ENCODE peak calls at places on chromosome 22, in nine cellular contexts. K, S, P, G, V, T, C, Z and H are unnamed samples.

GRCh38 chr22:47994899-47995573 is 1232.6 kb downstream of the TBC1D22A start:
- DNase-seq in K (no peak), S (no peak), P (no peak), G (no peak), V (no peak), T (no peak), C (no peak), Z (no peak), H (no peak)

GRCh38 chr22:35314161-35314942 is 14.7 kb downstream of the TOM1 start:
- DNase-seq in K (no peak), S (no peak), P (no peak), G (no peak), V (no peak), T (no peak), C (peak), Z (no peak), H (no peak)

GRCh38 chr22:50136431-50137047 is 34.0 kb upstream of the PANX2 start:
- DNase-seq in K (no peak), S (no peak), P (no peak), G (no peak), V (no peak), T (no peak), C (no peak), Z (no peak), H (no peak)

GRCh38 chr22:45254789-45255261 is 14.1 kb upstream of the KIAA0930 start:
- DNase-seq in K (peak), S (no peak), P (no peak), G (no peak), V (no peak), T (no peak), C (no peak), Z (no peak), H (no peak)

GRCh38 chr22:50304528-50305392 is 2.7 kb downstream of the PLXNB2 start:
- DNase-seq in K (no peak), S (peak), P (no peak), G (no peak), V (no peak), T (no peak), C (no peak), Z (no peak), H (no peak)

GRCh38 chr22:16973591-16974297 is 34.3 kb downstream of the GAB4 start:
- DNase-seq in K (no peak), S (no peak), P (no peak), G (no peak), V (no peak), T (no peak), C (no peak), Z (no peak), H (no peak)

GRCh38 chr22:39122772-39123470 is 25.9 kb downstream of the APOBEC3H start:
- DNase-seq in K (peak), S (no peak), P (no peak), G (no peak), V (no peak), T (no peak), C (no peak), Z (no peak), H (no peak)

GRCh38 chr22:33577862-33578411 is 342.3 kb downstream of the LARGE1 start:
- DNase-seq in K (no peak), S (no peak), P (no peak), G (no peak), V (no peak), T (no peak), C (peak), Z (no peak), H (no peak)

GRCh38 chr22:17773606-17774205 is 563 bp downstream of the BID start:
- DNase-seq in K (peak), S (peak), P (peak), G (peak), V (peak), T (peak), C (peak), Z (no peak), H (no peak)

GRCh38 chr22:44479662-44480061 is 18.4 kb downstream of the RTL6 start:
- DNase-seq in K (no peak), S (no peak), P (no peak), G (no peak), V (no peak), T (no peak), C (no peak), Z (no peak), H (no peak)

GRCh38 chr22:50302041-50302541 is 5.4 kb downstream of the PLXNB2 start:
- DNase-seq in K (no peak), S (no peak), P (no peak), G (peak), V (no peak), T (no peak), C (no peak), Z (no peak), H (no peak)

GRCh38 chr22:31754813-31755212 is 994 bp downstream of the DEPDC5 start:
- DNase-seq in K (no peak), S (no peak), P (no peak), G (no peak), V (no peak), T (no peak), C (no peak), Z (no peak), H (no peak)

GRCh38 chr22:38153821-38154562 is 27.6 kb downstream of the PLA2G6 start:
- DNase-seq in K (no peak), S (no peak), P (no peak), G (no peak), V (no peak), T (no peak), C (no peak), Z (no peak), H (no peak)

GRCh38 chr22:27510024-27510423 is 291.5 kb downstream of the MN1 start:
- DNase-seq in K (no peak), S (no peak), P (no peak), G (no peak), V (no peak), T (no peak), C (no peak), Z (no peak), H (no peak)

GRCh38 chr22:49764151-49764581 is 63.5 kb downstream of the BRD1 start:
- DNase-seq in K (no peak), S (no peak), P (no peak), G (no peak), V (no peak), T (peak), C (no peak), Z (no peak), H (no peak)

GRCh38 chr22:49723478-49724029 is 104.1 kb downstream of the BRD1 start:
- DNase-seq in K (no peak), S (no peak), P (no peak), G (no peak), V (no peak), T (no peak), C (no peak), Z (no peak), H (no peak)

GRCh38 chr22:45424241-45424731 is 10.8 kb downstream of the RIBC2 start:
- DNase-seq in K (no peak), S (no peak), P (no peak), G (no peak), V (no peak), T (no peak), C (no peak), Z (no peak), H (no peak)

GRCh38 chr22:44331881-44332714 is 19.3 kb upstream of the SHISAL1 start:
- DNase-seq in K (no peak), S (no peak), P (peak), G (peak), V (peak), T (no peak), C (no peak), Z (no peak), H (no peak)

GRCh38 chr22:27108425-27109114 is 451.2 kb downstream of the MIAT start:
- DNase-seq in K (no peak), S (no peak), P (no peak), G (no peak), V (peak), T (no peak), C (peak), Z (no peak), H (no peak)

GRCh38 chr22:45096256-45096907 is 67.3 kb upstream of the NUP50 start:
- DNase-seq in K (peak), S (peak), P (peak), G (peak), V (peak), T (peak), C (peak), Z (no peak), H (no peak)

GRCh38 chr22:47549741-47550340 is 787.4 kb downstream of the TBC1D22A start:
- DNase-seq in K (no peak), S (no peak), P (no peak), G (no peak), V (no peak), T (no peak), C (no peak), Z (no peak), H (no peak)

GRCh38 chr22:45511847-45512261 is 9.2 kb downstream of the FBLN1 start:
- DNase-seq in K (no peak), S (no peak), P (no peak), G (peak), V (peak), T (no peak), C (peak), Z (peak), H (peak)

DNA sequence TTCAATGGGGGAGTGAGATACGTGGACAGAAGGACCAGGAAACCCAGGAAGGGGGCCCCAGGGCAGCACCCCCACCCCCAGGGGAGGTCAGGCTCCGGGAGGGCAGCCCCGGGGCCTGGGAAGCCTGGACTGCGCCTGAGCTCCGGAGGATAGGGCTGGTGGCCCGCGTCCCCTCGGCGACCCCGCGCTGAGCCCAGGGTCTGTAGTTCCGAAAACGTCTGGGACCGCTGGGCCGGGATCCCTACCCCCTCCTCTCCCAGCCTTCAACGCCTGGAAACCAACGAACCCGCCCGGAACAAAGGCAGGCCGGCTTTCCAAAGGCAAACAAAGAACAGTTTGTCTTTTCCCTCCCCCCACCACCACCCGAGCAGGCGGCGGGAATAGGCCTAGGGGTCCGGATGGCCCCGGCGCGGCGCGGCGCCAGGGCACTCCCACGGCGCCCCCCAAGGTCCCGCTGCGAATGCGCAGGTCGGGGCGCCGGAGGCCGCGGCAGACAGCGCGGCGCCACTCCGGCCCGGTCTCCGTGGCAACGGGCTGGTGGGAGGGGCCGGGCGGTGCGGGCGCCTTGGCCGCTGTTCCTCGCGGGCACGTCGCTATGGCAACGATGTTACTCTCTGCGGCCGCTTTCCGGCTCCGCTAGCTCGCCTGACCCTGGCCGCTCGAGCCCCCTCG is 58.5 kb downstream of the IGLL1 start:
- DNase-seq in K (peak), S (peak), P (peak), G (peak), V (peak), T (peak), C (peak), Z (peak), H (peak)
- TF ChIP-seq CTCF in K (no peak), S (peak), P (peak), G (peak), V (no peak), T (peak), C (no peak), Z (no peak), H (no peak)

GRCh38 chr22:30445438-30445936 is 19.9 kb downstream of the MTFP1 start:
- DNase-seq in K (no peak), S (no peak), P (no peak), G (peak), V (no peak), T (no peak), C (no peak), Z (no peak), H (no peak)
- TF ChIP-seq CTCF in K (no peak), S (peak), P (no peak), G (no peak), V (no peak), T (peak), C (no peak), Z (no peak), H (no peak)

DNA sequence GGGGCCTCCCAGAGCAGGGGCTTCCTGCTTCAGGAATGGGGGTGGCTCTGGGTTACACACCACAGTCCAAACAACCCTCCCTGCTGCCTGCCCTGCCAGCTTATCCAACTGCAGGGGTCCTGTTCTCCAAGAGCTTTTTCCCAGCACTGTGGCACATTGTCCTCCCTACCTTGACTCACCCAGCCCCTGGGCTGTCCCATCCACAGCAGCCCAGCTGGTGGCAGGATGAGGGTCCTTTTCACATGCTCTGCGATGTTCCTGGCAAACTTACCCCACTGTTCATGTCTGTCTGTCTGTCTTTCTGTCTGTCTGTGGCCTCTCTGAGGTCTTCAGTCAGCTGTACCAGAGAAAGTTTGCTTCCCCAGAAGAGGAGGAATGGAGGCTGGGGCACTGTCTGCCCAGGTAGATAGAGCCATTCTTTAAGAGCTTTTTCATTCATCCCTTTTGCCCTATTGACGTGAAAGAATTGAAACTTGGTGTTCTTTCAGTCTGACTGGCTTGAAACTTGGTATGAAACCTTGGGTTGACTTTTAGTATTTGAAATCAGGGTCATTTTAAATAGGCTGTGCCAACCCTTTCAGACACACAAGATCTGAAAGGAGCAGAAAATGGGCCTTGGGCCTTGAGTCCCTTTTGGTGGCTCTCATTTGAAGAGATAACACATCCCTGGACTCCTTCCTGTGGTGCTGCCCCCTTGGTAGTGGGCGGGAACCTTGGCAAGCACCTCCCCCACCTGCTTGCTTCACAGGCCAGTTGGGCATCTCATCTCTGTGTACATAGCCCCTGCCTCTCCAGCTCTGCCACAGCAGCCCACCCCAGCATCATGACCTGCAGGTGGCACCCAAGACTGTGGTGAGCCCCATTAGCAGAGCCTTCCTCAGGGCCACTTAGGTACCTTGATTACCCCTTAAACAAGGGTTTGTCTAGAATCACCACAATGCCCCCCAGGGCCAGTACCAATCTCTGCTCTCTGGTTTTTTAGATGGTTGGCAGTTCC is 74.6 kb upstream of the SUSD2 start:
- DNase-seq in K (peak), S (no peak), P (no peak), G (no peak), V (no peak), T (no peak), C (no peak), Z (no peak), H (no peak)
- TF ChIP-seq CTCF in K (peak), S (no peak), P (peak), G (peak), V (no peak), T (no peak), C (no peak), Z (peak), H (peak)

DNA sequence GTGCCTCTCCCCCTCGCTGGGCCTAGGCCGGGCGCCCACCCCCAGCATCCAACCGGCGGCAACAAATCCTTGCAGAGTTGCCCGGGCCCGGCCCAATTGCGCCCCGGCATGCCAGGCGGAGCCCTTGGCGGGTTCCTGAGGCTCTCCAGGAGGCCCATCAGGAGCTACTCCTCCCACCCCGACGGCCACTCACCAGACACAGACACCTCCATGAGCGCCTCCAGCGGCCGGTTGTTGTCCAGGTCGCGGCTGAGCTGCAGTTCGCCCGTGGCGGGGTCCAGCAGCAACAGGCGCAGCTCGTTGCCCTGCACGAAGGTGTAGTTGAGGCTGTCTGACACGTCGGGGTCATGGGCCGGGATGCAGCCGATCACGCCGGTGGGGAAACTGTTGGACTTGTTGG is 4.0 kb downstream of the CELSR1 start:
- DNase-seq in K (peak), S (no peak), P (peak), G (no peak), V (no peak), T (no peak), C (no peak), Z (no peak), H (no peak)
- TF ChIP-seq CTCF in K (no peak), S (peak), P (peak), G (no peak), V (no peak), T (no peak), C (no peak), Z (no peak), H (no peak)

DNA sequence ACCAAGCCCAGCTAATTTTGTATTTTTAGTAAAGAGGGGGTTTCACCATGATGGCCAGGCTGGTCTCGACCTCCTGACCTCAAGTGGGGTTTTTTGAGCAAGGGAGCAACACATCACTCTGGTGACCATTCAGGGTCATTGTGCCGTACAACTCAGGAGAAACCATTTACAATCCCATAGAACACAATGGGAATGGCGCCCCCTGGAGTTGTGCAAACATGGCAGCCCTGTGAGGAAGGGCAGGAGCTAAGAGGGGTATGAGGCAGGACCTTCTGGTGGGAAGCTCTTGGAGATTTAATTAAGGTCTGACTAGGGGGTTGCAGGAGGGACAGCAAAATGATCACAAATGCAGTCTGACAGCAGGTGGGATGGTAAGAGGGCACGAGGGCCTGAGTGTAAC is 9.2 kb upstream of the CSF2RB start:
- DNase-seq in K (no peak), S (no peak), P (no peak), G (no peak), V (no peak), T (no peak), C (no peak), Z (no peak), H (no peak)
- TF ChIP-seq CTCF in K (no peak), S (no peak), P (no peak), G (no peak), V (no peak), T (peak), C (no peak), Z (no peak), H (peak)

DNA sequence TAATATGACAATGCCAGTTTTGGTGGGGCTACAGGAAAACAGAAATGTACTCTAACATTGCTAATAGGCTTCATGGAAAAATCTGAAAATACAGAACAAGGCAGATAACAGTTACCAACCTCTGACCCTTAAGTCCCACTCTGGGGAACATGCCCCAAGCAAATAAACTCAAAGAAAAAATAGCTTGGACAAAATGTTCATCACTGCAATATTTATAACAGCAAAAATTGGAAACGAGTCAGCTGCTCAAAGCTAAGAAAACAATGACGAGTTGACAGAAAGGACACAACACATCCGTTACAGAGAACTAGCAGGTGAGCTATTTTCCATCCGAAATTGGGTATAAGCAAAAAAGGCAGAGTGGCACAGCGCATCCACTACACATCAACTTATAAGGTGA is 70.5 kb downstream of the PACSIN2 start:
- DNase-seq in K (no peak), S (no peak), P (no peak), G (no peak), V (no peak), T (no peak), C (no peak), Z (no peak), H (no peak)
- TF ChIP-seq CTCF in K (no peak), S (no peak), P (no peak), G (no peak), V (no peak), T (no peak), C (no peak), Z (no peak), H (no peak)

GRCh38 chr22:20956258-20957117 is 10.6 kb upstream of the AIFM3 start:
- DNase-seq in K (no peak), S (no peak), P (peak), G (peak), V (no peak), T (no peak), C (peak), Z (no peak), H (no peak)
- TF ChIP-seq CTCF in K (no peak), S (no peak), P (peak), G (no peak), V (no peak), T (peak), C (no peak), Z (no peak), H (no peak)

GRCh38 chr22:29245626-29246385 is 22.0 kb downstream of the RHBDD3 start:
- DNase-seq in K (peak), S (peak), P (peak), G (peak), V (peak), T (peak), C (peak), Z (no peak), H (no peak)
- TF ChIP-seq CTCF in K (peak), S (peak), P (peak), G (peak), V (peak), T (peak), C (peak), Z (peak), H (peak)

GRCh38 chr22:30667486-30668305 is at the start of gene DUSP18:
- DNase-seq in K (peak), S (peak), P (peak), G (peak), V (peak), T (peak), C (peak), Z (peak), H (peak)
- TF ChIP-seq CTCF in K (no peak), S (peak), P (no peak), G (peak), V (peak), T (peak), C (peak), Z (peak), H (peak)